ENCODE peak calls at places on chromosomes 2 and 18, in seven cellular contexts. C is Panc1; E is CD4-positive, CD25-positive, alpha-beta regulatory T cell; Z is aorta; V is CD8-positive, alpha-beta memory T cell; I is thoracic aorta; K is GM23338. U is an unnamed sample.

GRCh38 chr2:240514631-240515030 is 43.2 kb downstream of the ANKMY1 start:
- DNase-seq in E (no peak), K (no peak), I (no peak), V (no peak), Z (peak; percentile 63), C (no peak), U (no peak)

GRCh38 chr2:2901384-2902345 is 476.0 kb downstream of the EIPR1 start:
- DNase-seq in C (no peak), Z (no peak), E (no peak), V (no peak), I (no peak), K (no peak), U (no peak)

GRCh38 chr2:20584637-20585321 is 66.1 kb downstream of the HS1BP3 start:
- DNase-seq in Z (peak; percentile 47), I (no peak), C (peak; percentile 59), E (no peak), K (peak; percentile 94), V (no peak), U (peak; percentile 93)

GRCh38 chr2:124325667-124326425 is 300.8 kb downstream of the CNTNAP5 start:
- DNase-seq in K (peak; percentile 29), E (no peak), C (no peak), V (no peak), I (no peak), Z (no peak), U (no peak)

GRCh38 chr18:46711444-46711863 is 45.4 kb downstream of the ST8SIA5 start:
- DNase-seq in E (no peak), V (no peak), Z (no peak), I (no peak), K (peak; percentile 29), C (no peak), U (no peak)

GRCh38 chr2:232781765-232782164 is 5.4 kb upstream of the KCNJ13 start:
- DNase-seq in I (no peak), E (no peak), K (no peak), Z (no peak), C (peak; percentile 8), V (no peak), U (no peak)

GRCh38 chr2:6793371-6793770 is 72.3 kb downstream of the CMPK2 start:
- DNase-seq in Z (no peak), K (no peak), C (no peak), V (no peak), I (no peak), E (no peak), U (no peak)

GRCh38 chr18:9845256-9845655 is 40.5 kb upstream of the TXNDC2 start:
- DNase-seq in C (no peak), E (no peak), I (no peak), K (no peak), V (no peak), Z (no peak), U (no peak)

GRCh38 chr18:31736630-31737029 is 24.1 kb downstream of the SLC25A52 start:
- DNase-seq in K (no peak), Z (no peak), C (no peak), I (no peak), E (no peak), V (no peak), U (no peak)

GRCh38 chr2:5725794-5726463 is 33.7 kb downstream of the SOX11 start:
- DNase-seq in C (no peak), V (no peak), E (no peak), K (peak; percentile 97), I (no peak), Z (no peak), U (peak; percentile 91)

GRCh38 chr18:79495591-79496071 is 99.9 kb downstream of the NFATC1 start:
- DNase-seq in V (peak; percentile 18), C (no peak), E (no peak), I (no peak), Z (peak; percentile 44), K (no peak), U (no peak)

GRCh38 chr2:241454837-241455485 is 53.4 kb downstream of the STK25 start:
- DNase-seq in C (no peak), K (no peak), I (no peak), V (no peak), E (no peak), Z (no peak), U (no peak)

DNA sequence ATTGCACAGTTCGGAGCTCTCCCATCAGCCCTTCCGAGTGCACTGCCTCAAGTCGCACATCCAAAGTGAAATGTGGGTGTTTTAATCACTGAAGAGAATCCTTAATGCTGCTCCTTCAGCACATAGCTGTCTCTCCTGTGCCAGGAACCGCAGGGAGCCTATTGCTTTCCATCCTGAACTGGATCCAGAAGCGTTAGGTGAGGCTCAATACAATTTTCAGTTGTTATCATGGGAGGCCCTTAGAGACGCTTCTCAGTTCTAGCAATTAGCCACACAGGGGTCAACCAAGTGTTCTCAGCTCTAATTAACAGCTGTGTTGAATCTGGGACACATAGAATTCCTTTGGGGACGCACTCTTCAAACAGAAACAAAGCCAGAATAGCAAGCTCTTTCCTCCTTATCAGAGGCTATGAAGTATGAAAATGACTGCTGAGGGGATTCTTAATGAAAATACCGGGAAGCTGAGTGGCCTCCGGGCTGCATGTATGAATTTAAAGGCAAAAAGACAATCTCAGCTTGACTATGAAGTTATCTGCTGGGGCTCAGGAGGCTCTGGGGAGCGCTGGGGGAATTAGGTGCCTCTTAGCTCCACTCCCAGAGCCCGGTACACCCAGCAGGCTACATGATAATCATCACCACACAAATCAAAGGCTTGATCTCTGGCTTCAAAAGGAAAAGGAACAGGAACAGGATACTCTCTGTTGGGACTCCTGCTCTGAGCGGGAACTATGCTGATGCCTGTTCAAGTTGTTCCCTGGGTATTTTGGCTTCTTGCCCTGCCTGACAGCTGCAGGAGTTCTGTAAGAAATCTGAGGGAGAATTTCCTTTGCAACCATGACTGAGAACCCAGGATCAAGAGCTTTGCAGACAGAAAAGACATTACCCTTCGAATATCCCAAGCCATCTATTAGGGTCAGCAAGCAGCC is 55.4 kb upstream of the NCOA1 start:
- DNase-seq in E (no peak), Z (no peak), C (no peak), K (no peak), V (no peak), I (peak; percentile 15), U (no peak)
- H3K4me3 ChIP-seq in E (no peak overlapping the region), Z (no peak overlapping the region), C (no peak overlapping the region), K (no peak overlapping the region), V (no peak overlapping the region), I (peak overlapping the region; percentile 19), U (no peak overlapping the region)

GRCh38 chr2:113021312-113021711 is 16.1 kb downstream of the IL36A start:
- DNase-seq in E (no peak), C (no peak), V (no peak), K (no peak), I (no peak), Z (no peak), U (no peak)

GRCh38 chr2:113015655-113016054 is 10.4 kb downstream of the IL36A start:
- DNase-seq in Z (no peak), K (no peak), V (no peak), C (no peak), E (no peak), I (no peak), U (no peak)

GRCh38 chr2:113013336-113013661 is 8.0 kb downstream of the IL36A start:
- DNase-seq in V (no peak), I (no peak), K (no peak), E (no peak), C (no peak), Z (no peak), U (no peak)

GRCh38 chr2:113014067-113014466 is 8.8 kb downstream of the IL36A start:
- DNase-seq in Z (no peak), E (no peak), K (no peak), V (no peak), C (no peak), I (no peak), U (no peak)

GRCh38 chr2:113018509-113018908 is 13.2 kb downstream of the IL36A start:
- DNase-seq in C (no peak), V (no peak), E (no peak), K (no peak), I (no peak), Z (no peak), U (no peak)
- H3K4me1 ChIP-seq in C (no peaks in the 10 kb centered on the region), V (peaks cover 6% of the 10 kb centered on the region), E (no peaks in the 10 kb centered on the region), K (no peaks in the 10 kb centered on the region), I (no peaks in the 10 kb centered on the region), Z (no peaks in the 10 kb centered on the region), U (no peaks in the 10 kb centered on the region)

GRCh38 chr2:105180491-105180972 is 61.0 kb upstream of the GPR45 start:
- DNase-seq in I (no peak), Z (no peak), C (no peak), V (no peak), E (no peak), K (no peak), U (no peak)

GRCh38 chr2:105181282-105181681 is 60.3 kb upstream of the GPR45 start:
- DNase-seq in K (no peak), Z (no peak), I (no peak), E (no peak), C (no peak), V (no peak), U (no peak)

GRCh38 chr2:105184420-105184819 is 57.1 kb upstream of the GPR45 start:
- DNase-seq in V (no peak), C (no peak), I (no peak), Z (no peak), E (no peak), K (no peak), U (no peak)

GRCh38 chr2:105186967-105187498 is 54.5 kb upstream of the GPR45 start:
- DNase-seq in K (no peak), I (no peak), C (no peak), Z (no peak), V (no peak), E (no peak), U (no peak)

DNA sequence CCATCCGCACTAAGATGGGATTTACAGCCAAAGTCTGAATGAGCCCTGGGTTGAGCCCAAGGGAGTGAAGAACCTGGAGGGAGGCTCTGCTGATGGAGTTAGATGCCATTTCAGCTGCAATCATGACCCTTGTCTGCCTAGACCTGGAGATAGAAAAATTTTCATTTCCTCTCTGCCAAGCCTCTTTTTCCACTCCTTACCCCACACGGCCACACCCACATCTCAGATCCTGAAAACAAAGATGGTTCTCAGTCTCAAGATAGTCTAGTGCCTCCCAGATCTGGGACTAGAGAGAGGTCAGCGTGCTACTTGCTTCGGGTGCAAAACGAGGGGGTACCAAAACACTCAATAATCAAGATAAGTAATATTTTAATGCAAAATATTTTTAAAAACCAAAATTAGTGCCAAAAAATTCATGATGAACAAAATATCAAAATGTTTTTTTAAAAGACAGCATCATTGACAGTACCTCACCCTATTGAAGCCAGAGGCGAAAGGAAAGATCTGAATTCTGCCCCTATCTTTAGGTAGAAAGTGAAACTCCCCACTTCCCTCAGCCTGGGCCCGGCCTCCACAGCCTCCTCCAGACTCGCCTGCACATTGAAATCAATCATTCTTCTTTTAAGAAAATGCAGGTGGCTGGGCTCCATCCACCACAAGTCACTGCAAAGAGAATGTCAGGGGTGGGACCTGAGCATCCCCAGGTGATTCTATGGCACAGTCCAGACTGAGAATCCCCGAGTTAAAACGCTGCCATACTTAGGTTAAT is 57.8 kb upstream of the GPR45 start:
- DNase-seq in I (no peak), C (no peak), V (no peak), E (no peak), K (no peak), Z (no peak), U (no peak)
- H3K27me3 ChIP-seq in I (no peaks in the 10 kb centered on the region), C (peaks cover 2% of the 10 kb centered on the region), V (peaks cover 4% of the 10 kb centered on the region), E (peaks cover 5% of the 10 kb centered on the region), K (no peaks in the 10 kb centered on the region), Z (no peaks in the 10 kb centered on the region), U (no peaks in the 10 kb centered on the region)

GRCh38 chr2:68774569-68775271 is 40.1 kb downstream of the ARHGAP25 start:
- DNase-seq in Z (peak; percentile 81), K (no peak), V (peak; percentile 74), E (peak; percentile 44), I (no peak), C (no peak), U (no peak)
- H3K4me3 ChIP-seq in Z (no peak overlapping the region), K (no peak overlapping the region), V (peak overlapping the region; percentile 65), E (peak overlapping the region; percentile 88), I (peak overlapping the region; percentile 43), C (no peak overlapping the region), U (no peak overlapping the region)